ENCODE peak calls at places on chromosomes 5 and 9, in eight cellular contexts. W is heart right ventricle, P is stomach, G is astrocyte, O is Panc1, N is HCT116, Z is PC-3, R is breast epithelium. K is an unnamed sample. For H3K36me3, the result is how much of the 10 kb centered on the place peaks cover.

GRCh38 chr9:102779341-102779740 is 215.8 kb upstream of the CYLC2 start:
- DNase-seq in W (no peak), P (no peak), G (no peak), O (no peak), N (no peak), Z (no peak), R (no peak), K (no peak)

GRCh38 chr9:12916037-12916436 is 141.2 kb downstream of the LURAP1L start:
- DNase-seq in W (no peak), P (no peak), G (peak), O (no peak), N (peak), Z (no peak), R (no peak), K (no peak)

GRCh38 chr5:139698461-139699146 is 50.5 kb downstream of the CXXC5 start:
- DNase-seq in W (peak), P (peak), G (peak), O (no peak), N (no peak), Z (no peak), R (peak), K (peak)

GRCh38 chr5:34487202-34487879 is 168.8 kb upstream of the RAI14 start:
- DNase-seq in W (no peak), P (peak), G (peak), O (peak), N (no peak), Z (peak), R (no peak), K (peak)

GRCh38 chr5:103393131-103393754 is 134.7 kb downstream of the MACIR start:
- DNase-seq in W (peak), P (no peak), G (peak), O (no peak), N (no peak), Z (peak), R (no peak), K (no peak)

GRCh38 chr5:54533541-54534179 is 16.1 kb downstream of the SNX18 start:
- DNase-seq in W (peak), P (peak), G (no peak), O (no peak), N (no peak), Z (no peak), R (no peak), K (peak)

GRCh38 chr5:131252824-131253171 is 11.1 kb upstream of the CDC42SE2 start:
- DNase-seq in W (peak), P (peak), G (no peak), O (no peak), N (no peak), Z (no peak), R (no peak), K (no peak)

GRCh38 chr9:121691890-121692289 is 40.5 kb downstream of the DAB2IP start:
- DNase-seq in W (no peak), P (no peak), G (no peak), O (no peak), N (no peak), Z (no peak), R (no peak), K (no peak)

GRCh38 chr9:6272229-6272597 is 56.0 kb upstream of the TPD52L3 start:
- DNase-seq in W (peak), P (peak), G (peak), O (no peak), N (no peak), Z (peak), R (no peak), K (peak)

GRCh38 chr5:149439899-149440655 is 61.0 kb upstream of the IL17B start:
- DNase-seq in W (no peak), P (peak), G (peak), O (no peak), N (peak), Z (peak), R (peak), K (peak)
- TF ChIP-seq CTCF in W (peak), P (peak), G (peak), O (peak), N (peak), Z (peak), R (peak), K (peak)

DNA sequence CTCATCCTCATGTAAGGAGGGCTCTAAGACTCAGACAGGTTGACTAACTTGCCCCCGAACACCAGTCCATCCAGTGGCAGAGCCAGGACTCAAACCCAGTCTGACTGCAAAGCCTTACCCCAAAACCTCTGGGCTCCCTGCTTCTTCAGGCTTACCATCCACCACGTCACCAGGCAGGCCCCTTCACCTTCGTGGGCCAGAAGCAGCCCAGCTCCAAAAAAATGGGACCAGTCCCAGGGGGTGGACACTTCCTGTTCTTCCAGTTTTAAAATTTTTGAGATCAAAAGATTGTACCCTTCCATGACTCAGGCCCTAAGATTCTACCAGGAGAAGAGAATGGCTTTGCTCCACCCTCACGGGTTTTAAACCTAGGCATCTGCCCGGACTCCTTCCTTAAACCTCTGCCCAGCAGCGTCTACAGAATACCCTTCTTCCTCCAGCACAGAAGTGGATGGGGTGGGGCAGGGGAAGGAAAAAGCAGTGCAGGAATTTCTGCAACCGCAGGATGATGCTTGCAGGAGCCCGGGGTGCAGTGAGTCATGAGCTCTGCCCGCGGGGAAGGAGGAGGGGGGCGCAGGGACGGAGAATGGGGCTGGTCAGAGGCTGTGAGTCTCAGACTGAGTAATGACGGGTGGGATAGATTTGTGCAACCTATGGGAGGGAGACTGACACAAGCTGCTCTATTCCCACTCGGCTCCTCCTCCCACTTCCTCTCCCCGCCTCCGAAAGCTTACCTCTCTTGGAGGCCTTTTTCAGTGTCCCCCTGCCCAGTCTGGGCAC is 50.4 kb upstream of the STXBP1 start:
- DNase-seq in W (peak), P (peak), G (peak), O (peak), N (peak), Z (peak), R (peak), K (peak)
- H3K4me3 ChIP-seq in W (no peak), P (no peak), G (no peak), O (no peak), N (peak), Z (peak), R (peak), K (no peak)

GRCh38 chr5:119131530-119132313 is 60.8 kb downstream of the DMXL1 start:
- DNase-seq in W (no peak), P (no peak), G (no peak), O (no peak), N (no peak), Z (no peak), R (no peak), K (no peak)
- H3K36me3 ChIP-seq in W (under half), P (half or more), G (under half), O (under half), N (under half), Z (under half), R (under half), K (under half)

DNA sequence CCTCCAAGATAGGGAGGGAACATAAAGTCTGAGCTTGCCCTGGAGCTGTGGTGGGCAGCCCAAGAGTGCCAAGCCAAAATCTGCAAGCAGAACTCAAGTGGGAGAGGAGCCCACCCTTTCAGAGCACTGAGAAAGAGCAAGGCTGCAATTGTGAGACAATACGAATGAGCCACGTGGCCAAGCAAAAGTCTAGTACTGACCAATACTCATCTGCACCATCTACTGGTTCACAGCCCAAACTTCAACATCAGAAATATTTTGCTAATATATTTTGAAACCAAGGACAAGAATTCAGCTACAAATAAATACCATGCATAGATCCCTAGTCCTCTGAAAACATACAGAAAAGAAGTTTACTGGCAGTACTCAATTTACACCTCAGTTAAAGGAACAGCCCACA is 696.2 kb upstream of the COX7C start:
- DNase-seq in W (no peak), P (no peak), G (no peak), O (no peak), N (no peak), Z (peak), R (no peak), K (no peak)
- TF ChIP-seq CTCF in W (no peak), P (no peak), G (no peak), O (no peak), N (peak), Z (peak), R (no peak), K (no peak)

GRCh38 chr5:128966375-128966774 is 1.1 kb downstream of the SLC27A6 start:
- DNase-seq in W (no peak), P (no peak), G (no peak), O (no peak), N (no peak), Z (no peak), R (no peak), K (no peak)

GRCh38 chr5:128962211-128962610 is 3.1 kb upstream of the SLC27A6 start:
- DNase-seq in W (no peak), P (no peak), G (no peak), O (no peak), N (no peak), Z (no peak), R (no peak), K (no peak)

GRCh38 chr5:128966846-128967245 is 1.6 kb downstream of the SLC27A6 start:
- DNase-seq in W (no peak), P (no peak), G (no peak), O (no peak), N (no peak), Z (no peak), R (no peak), K (peak)

GRCh38 chr5:128965011-128965637 is at the start of gene SLC27A6:
- DNase-seq in W (peak), P (no peak), G (no peak), O (no peak), N (peak), Z (no peak), R (no peak), K (peak)

DNA sequence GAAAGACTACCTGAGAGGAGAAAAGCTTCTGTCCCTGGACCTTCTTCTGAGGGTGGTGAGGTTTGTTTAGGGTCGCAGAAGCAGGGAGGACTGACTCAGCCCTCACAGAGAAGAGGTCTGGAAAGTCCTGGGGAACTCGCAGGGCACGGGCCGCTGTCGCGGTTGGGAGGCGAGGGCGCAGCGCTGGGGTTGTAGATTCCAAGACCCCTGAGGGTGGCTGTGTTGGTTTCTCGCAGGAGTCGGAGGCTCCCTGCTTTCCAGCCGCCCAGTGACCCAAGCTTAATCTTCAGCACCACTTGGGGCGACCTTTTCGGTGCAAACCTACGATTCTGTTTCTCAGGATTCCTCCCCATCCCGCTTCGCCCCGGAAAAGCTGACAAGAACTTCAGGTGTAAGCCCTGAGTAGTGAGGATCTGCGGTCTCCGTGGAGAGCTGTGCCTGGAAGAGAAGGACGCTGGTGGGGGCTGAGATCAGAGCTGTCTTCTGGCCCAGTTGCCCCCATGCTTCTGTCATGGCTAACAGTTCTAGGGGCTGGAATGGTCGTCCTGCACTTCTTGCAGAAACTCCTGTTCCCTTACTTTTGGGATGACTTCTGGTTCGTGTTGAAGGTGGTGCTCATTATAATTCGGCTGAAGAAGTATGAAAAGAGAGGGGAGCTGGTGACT is 482 bp downstream of the SLC27A6 start:
- DNase-seq in W (no peak), P (no peak), G (no peak), O (no peak), N (no peak), Z (no peak), R (no peak), K (no peak)
- H3K4me3 ChIP-seq in W (peak), P (peak), G (peak), O (no peak), N (peak), Z (no peak), R (peak), K (peak)

GRCh38 chr5:179869641-179870402 is 11.2 kb upstream of the MRNIP start:
- DNase-seq in W (no peak), P (no peak), G (no peak), O (no peak), N (no peak), Z (no peak), R (no peak), K (no peak)
- H3K36me3 ChIP-seq in W (under half), P (half or more), G (under half), O (under half), N (under half), Z (under half), R (under half), K (half or more)

GRCh38 chr5:113081091-113081490 is 104.5 kb downstream of the DCP2 start:
- DNase-seq in W (no peak), P (no peak), G (no peak), O (no peak), N (no peak), Z (no peak), R (no peak), K (no peak)

GRCh38 chr5:113085084-113085414 is 108.5 kb downstream of the DCP2 start:
- DNase-seq in W (no peak), P (no peak), G (no peak), O (no peak), N (no peak), Z (no peak), R (no peak), K (no peak)

GRCh38 chr5:113081881-113082546 is 105.4 kb downstream of the DCP2 start:
- DNase-seq in W (no peak), P (no peak), G (peak), O (no peak), N (no peak), Z (peak), R (no peak), K (peak)

GRCh38 chr5:113082547-113082905 is 105.9 kb downstream of the DCP2 start:
- DNase-seq in W (no peak), P (no peak), G (no peak), O (no peak), N (no peak), Z (no peak), R (no peak), K (no peak)

GRCh38 chr5:113084402-113085083 is 107.9 kb downstream of the DCP2 start:
- DNase-seq in W (peak), P (no peak), G (no peak), O (no peak), N (no peak), Z (no peak), R (no peak), K (no peak)
- TF ChIP-seq CTCF in W (peak), P (no peak), G (no peak), O (peak), N (no peak), Z (peak), R (no peak), K (no peak)

GRCh38 chr5:151253604-151253948 is 591 bp downstream of the GM2A start:
- DNase-seq in W (no peak), P (no peak), G (no peak), O (no peak), N (no peak), Z (peak), R (no peak), K (no peak)
- H3K4me3 ChIP-seq in W (peak), P (peak), G (peak), O (peak), N (peak), Z (peak), R (peak), K (peak)

GRCh38 chr5:13831236-13831810 is 113.2 kb downstream of the DNAH5 start:
- DNase-seq in W (no peak), P (no peak), G (peak), O (no peak), N (no peak), Z (peak), R (no peak), K (peak)
- H3K36me3 ChIP-seq in W (under half), P (under half), G (under half), O (under half), N (under half), Z (under half), R (under half), K (under half)